ENCODE peak calls at places on chromosomes 2 and 18, in six cellular contexts. R is CD8-positive, alpha-beta T cell; T is AG10803; E is cardiac muscle cell; O is lower lobe of right lung; P is kidney epithelial cell. Z is an unnamed sample.

GRCh38 chr2:88538362-88538917 is 85.9 kb upstream of the FOXI3 start:
- DNase-seq in R (no peak), T (no peak), E (no peak), O (no peak), P (no peak), Z (no peak)

GRCh38 chr18:45619062-45619825 is 4.0 kb downstream of the SLC14A2 start:
- DNase-seq in R (no peak), T (peak; percentile 45), E (no peak), O (no peak), P (no peak), Z (no peak)

GRCh38 chr2:65351234-65351947 is 81.0 kb downstream of the SPRED2 start:
- DNase-seq in R (no peak), T (no peak), E (peak; percentile 27), O (no peak), P (no peak), Z (no peak)

GRCh38 chr18:76482971-76483691 is 11.9 kb downstream of the ZNF516 start:
- DNase-seq in R (no peak), T (no peak), E (no peak), O (no peak), P (no peak), Z (no peak)

GRCh38 chr2:231364961-231365810 is 30.3 kb upstream of the B3GNT7 start:
- DNase-seq in R (no peak), T (peak; percentile 72), E (no peak), O (peak; percentile 44), P (no peak), Z (peak; percentile 11)

GRCh38 chr18:519019-519879 is 18.7 kb upstream of the COLEC12 start:
- DNase-seq in R (no peak), T (peak; percentile 68), E (peak; percentile 12), O (peak; percentile 63), P (no peak), Z (no peak)

GRCh38 chr2:112811841-112812306 is 24.7 kb downstream of the IL1B start:
- DNase-seq in R (no peak), T (peak; percentile 85), E (no peak), O (no peak), P (peak; percentile 69), Z (peak; percentile 24)

GRCh38 chr2:71897145-71897495 is 250.5 kb downstream of the CYP26B1 start:
- DNase-seq in R (no peak), T (no peak), E (no peak), O (no peak), P (no peak), Z (no peak)

GRCh38 chr2:158943973-158944372 is 24.5 kb upstream of the TANC1 start:
- DNase-seq in R (no peak), T (no peak), E (no peak), O (peak; percentile 55), P (no peak), Z (no peak)

GRCh38 chr2:29946465-29946864 is 25.1 kb upstream of the ALK start:
- DNase-seq in R (no peak), T (no peak), E (no peak), O (no peak), P (no peak), Z (no peak)

GRCh38 chr2:8357738-8358137 is 324.1 kb upstream of the ID2 start:
- DNase-seq in R (no peak), T (no peak), E (no peak), O (no peak), P (no peak), Z (no peak)
- TF ChIP-seq CTCF in R (no peak), T (no peak), E (no peak), O (no peak), P (no peak), Z (no peak)

GRCh38 chr2:44713170-44713569 is 228.3 kb upstream of the SIX3 start:
- DNase-seq in R (no peak), T (no peak), E (no peak), O (no peak), P (no peak), Z (no peak)
- H3K4me3 ChIP-seq in R (no peak overlapping the region), T (no peak overlapping the region), E (no peak overlapping the region), O (no peak overlapping the region), P (no peak overlapping the region), Z (no peak overlapping the region)

DNA sequence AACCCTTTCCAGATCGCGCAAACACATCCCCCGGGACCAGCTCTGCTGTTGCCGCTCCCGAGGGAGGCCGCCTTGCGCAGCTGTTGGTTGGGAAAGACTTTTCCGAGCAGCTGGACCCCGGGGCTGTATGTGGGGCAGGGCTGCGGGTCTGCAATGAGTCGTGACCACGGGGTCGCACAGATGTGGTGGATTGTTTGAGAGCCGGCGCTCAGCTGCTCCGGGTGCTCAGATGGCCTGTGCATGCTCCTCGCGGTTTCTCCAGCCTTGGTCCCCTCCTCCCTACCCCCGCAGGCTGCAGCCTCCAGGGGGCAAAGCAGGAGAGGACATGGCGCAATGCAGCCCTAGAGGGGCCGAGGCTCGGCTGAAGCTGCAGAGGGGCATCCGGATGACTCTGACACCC is 105.2 kb upstream of the OTOS start:
- DNase-seq in R (no peak), T (no peak), E (no peak), O (peak; percentile 39), P (no peak), Z (no peak)
- TF ChIP-seq CTCF in R (no peak), T (no peak), E (no peak), O (no peak), P (no peak), Z (no peak)

GRCh38 chr2:1136807-1137663 is 186.4 kb downstream of the SNTG2 start:
- DNase-seq in R (no peak), T (no peak), E (no peak), O (no peak), P (no peak), Z (no peak)
- H3K4me3 ChIP-seq in R (no peak overlapping the region), T (no peak overlapping the region), E (no peak overlapping the region), O (no peak overlapping the region), P (no peak overlapping the region), Z (no peak overlapping the region)

Z was measured in astrocyte of the cerebellum.